ENCODE peak calls at places on chromosome 2, in six cellular contexts. G, D, S, N, T and V are unnamed samples. For H3K9me3 and H3K4me1, the result is how much of the 10 kb centered on the place peaks cover.

GRCh38 chr2:144362401-144362800 is 157.5 kb downstream of the ZEB2 start:
- DNase-seq in T (no peak), N (no peak), G (no peak), S (peak), D (no peak), V (no peak)

GRCh38 chr2:37189452-37190153 is 1.1 kb upstream of the SULT6B1 start:
- DNase-seq in T (no peak), N (no peak), G (no peak), D (no peak), S (peak), V (peak)

GRCh38 chr2:161576421-161576820 is 47.8 kb upstream of the SLC4A10 start:
- DNase-seq in S (no peak), T (no peak), G (no peak), N (no peak), D (no peak), V (peak)

GRCh38 chr2:142462291-142462690 is 331.5 kb upstream of the LRP1B start:
- DNase-seq in T (no peak), S (no peak), G (no peak), N (no peak), D (no peak), V (no peak)

GRCh38 chr2:24913896-24914295 is 6.1 kb downstream of the ADCY3 start:
- DNase-seq in N (no peak), G (no peak), D (no peak), S (no peak), T (no peak), V (no peak)

GRCh38 chr2:23361185-23361584 is 23.8 kb upstream of the KLHL29 start:
- DNase-seq in S (peak), G (no peak), T (no peak), D (no peak), N (no peak), V (no peak)

GRCh38 chr2:100831831-100832230 is 11.9 kb downstream of the NPAS2 start:
- DNase-seq in N (no peak), D (no peak), G (no peak), S (no peak), T (peak), V (no peak)

GRCh38 chr2:160613466-160614153 is 120.0 kb upstream of the RBMS1 start:
- DNase-seq in G (no peak), S (peak), T (no peak), D (no peak), N (no peak), V (no peak)

GRCh38 chr2:173117678-173118077 is 42.0 kb downstream of the MAP3K20 start:
- DNase-seq in N (no peak), D (no peak), S (no peak), G (no peak), T (no peak), V (no peak)

GRCh38 chr2:64704161-64704560 is 50.4 kb upstream of the SERTAD2 start:
- DNase-seq in S (no peak), T (no peak), N (no peak), D (no peak), G (no peak), V (no peak)

GRCh38 chr2:191245869-191246531 is 796 bp downstream of the MYO1B start:
- DNase-seq in D (peak), N (no peak), G (no peak), S (peak), T (peak), V (peak)

GRCh38 chr2:69535739-69536374 is 98.6 kb upstream of the NFU1 start:
- DNase-seq in D (no peak), T (no peak), S (no peak), N (no peak), G (no peak), V (no peak)

GRCh38 chr2:134216152-134216829 is 37.6 kb upstream of the MGAT5 start:
- DNase-seq in N (no peak), D (no peak), G (no peak), S (no peak), T (no peak), V (no peak)

GRCh38 chr2:143796051-143796450 is 666.8 kb downstream of the ARHGAP15 start:
- DNase-seq in T (no peak), D (no peak), N (no peak), S (no peak), G (no peak), V (peak)

GRCh38 chr2:239251971-239252370 is 148.8 kb downstream of the HDAC4 start:
- DNase-seq in N (no peak), S (no peak), G (no peak), D (no peak), T (no peak), V (no peak)

GRCh38 chr2:95700554-95700953 is 108.8 kb downstream of the TRIM43 start:
- DNase-seq in T (no peak), S (no peak), D (no peak), N (no peak), G (no peak), V (no peak)

GRCh38 chr2:149160701-149161217 is 122.3 kb downstream of the LYPD6B start:
- DNase-seq in D (no peak), S (no peak), T (no peak), N (no peak), G (no peak), V (no peak)

GRCh38 chr2:8457092-8457481 is 224.8 kb upstream of the ID2 start:
- DNase-seq in T (no peak), N (no peak), S (no peak), D (peak), G (no peak), V (no peak)

GRCh38 chr2:184049566-184049965 is 548.8 kb upstream of the ZNF804A start:
- DNase-seq in N (no peak), G (no peak), T (no peak), S (no peak), D (no peak), V (no peak)

GRCh38 chr2:184053326-184053725 is 545.0 kb upstream of the ZNF804A start:
- DNase-seq in S (no peak), N (no peak), G (no peak), D (peak), T (no peak), V (no peak)

GRCh38 chr2:184047536-184047935 is 550.8 kb upstream of the ZNF804A start:
- DNase-seq in D (no peak), N (no peak), T (no peak), S (no peak), G (no peak), V (no peak)
- H3K9me3 ChIP-seq in D (under half), N (under half), T (under half), S (under half), G (under half), V (under half)

DNA sequence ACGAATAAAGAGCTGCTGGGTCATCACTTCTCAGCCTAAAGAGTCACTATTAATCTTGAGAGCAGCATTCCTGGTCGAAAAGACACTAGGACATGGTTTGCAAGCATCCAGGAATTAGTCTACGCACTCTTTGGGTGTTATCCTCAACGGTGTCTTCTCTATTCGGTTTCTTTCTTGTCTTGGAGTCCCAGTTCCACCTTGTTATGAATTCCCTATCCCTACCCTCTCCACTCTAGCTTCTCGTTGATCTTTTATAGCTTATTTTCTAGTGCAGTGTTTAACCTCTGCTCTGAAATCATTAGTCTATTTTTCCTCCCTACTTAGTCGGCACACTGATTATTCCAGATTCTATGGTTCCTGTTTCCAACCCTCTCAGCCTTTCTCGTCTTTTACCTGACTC is 158.1 kb upstream of the LRRTM1 start:
- DNase-seq in T (no peak), S (no peak), D (no peak), G (no peak), N (no peak), V (no peak)
- H3K4me3 ChIP-seq in T (no peak), S (no peak), D (no peak), G (no peak), N (no peak), V (no peak)

DNA sequence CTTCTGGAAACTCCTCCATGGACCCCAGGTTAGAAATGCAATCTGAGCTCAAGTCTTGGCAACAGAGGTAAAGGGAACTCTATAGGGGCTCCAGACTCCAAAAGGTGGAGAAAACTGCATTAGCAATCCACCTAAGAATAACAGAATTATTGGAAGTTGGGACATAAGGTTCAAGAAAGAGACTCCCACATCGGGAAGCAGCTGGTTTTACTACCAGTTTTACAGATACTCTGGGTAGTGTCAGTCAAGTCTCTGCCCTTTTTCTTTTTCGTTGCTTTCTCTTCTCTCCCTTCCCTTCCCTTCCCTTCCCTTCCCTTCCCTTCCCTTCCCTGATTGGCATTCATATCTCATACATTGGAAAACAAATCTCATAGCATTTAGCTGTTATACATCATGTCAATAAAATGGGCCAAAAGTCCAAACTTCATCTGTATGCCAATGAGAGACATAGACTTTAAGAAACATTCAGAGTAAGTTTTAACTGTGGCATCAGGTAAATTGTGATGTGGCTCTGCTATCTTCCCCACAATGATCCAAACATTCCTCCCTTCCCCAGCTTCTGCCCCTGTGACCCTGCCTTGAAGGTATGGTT is 166.7 kb downstream of the KCNE4 start:
- DNase-seq in G (no peak), N (no peak), S (no peak), D (no peak), T (no peak), V (no peak)
- H3K4me1 ChIP-seq in G (under half), N (under half), S (under half), D (under half), T (under half), V (under half)

DNA sequence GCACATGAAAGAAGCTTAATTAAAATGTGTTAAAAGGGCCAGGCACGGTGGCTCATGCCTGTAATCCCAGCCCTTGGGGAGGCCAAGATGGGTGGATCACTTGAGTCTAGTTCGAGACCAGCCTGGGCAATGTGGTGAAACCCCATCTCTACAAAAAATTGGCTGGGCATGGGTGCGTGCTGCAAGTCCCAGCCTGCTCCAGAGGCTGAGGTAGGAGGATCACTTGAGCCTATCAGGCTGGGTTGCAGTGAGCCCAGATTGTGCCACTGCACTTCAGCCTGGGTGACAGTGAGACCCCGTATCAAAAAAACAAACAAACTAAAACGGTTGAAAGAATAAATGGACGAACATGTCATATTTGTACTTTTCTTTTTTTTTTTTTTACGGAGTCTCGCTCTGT is 26.0 kb downstream of the REL start:
- DNase-seq in G (no peak), D (no peak), T (no peak), N (no peak), S (no peak), V (no peak)
- H3K9me3 ChIP-seq in G (under half), D (under half), T (under half), N (under half), S (under half), V (under half)

DNA sequence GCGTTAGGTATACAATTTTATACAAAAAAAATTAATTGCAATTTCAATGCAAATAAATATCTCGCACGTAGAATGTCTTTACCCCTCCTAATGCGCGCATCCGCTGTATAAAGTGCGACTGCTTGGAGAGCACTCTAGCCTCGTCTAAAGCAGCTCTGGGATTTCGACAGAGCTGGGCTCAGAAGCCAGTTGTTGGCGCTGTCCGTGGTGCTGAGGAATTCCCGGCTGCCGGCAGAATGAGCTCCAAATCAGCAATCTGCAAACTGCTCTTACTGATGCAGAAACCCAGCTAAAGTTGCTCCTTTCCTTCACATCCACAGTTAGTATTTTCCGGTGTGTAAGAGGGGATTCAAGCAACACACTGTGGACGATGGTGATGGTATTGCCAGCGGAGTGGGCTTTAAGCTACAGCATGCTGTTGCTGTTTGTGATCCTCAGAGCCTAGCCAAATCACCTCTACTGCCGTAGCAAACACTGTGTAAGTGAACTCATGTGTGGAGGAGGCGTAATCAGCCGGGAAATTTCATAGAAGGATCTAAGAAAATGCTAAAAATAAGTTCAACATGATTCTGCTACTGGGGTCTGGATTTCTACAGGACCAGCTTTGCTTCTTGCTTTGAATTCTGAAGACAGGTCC is at the start of gene VWC2L:
- DNase-seq in T (peak), D (peak), N (peak), S (peak), G (no peak), V (peak)
- H3K4me3 ChIP-seq in T (no peak), D (no peak), N (no peak), S (no peak), G (no peak), V (no peak)

DNA sequence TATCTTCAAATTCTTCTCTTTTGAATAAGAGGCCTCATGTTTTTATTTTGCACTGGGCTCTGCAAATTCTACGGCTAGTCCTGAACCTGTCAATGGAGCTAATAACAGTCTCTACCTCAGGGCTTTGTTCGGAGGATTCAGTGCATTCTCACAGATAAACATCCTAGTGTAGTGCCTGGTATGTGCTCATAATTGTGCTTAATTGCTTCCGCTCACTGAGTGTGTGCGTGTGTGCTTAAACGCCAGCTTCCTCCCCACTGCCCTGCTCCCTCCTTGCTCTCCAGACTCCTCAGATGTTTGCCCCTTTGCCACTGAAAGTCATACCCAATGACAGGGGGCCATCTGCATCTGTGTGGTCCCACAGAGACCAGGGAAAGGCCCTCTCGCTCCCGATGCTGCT is 6.7 kb downstream of the GYPC start:
- DNase-seq in N (no peak), D (no peak), T (no peak), S (no peak), G (no peak), V (no peak)
- H3K4me1 ChIP-seq in N (half or more), D (under half), T (under half), S (under half), G (half or more), V (under half)

GRCh38 chr2:123073956-123074355 is 951.1 kb upstream of the CNTNAP5 start:
- DNase-seq in G (no peak), N (no peak), T (no peak), D (no peak), S (no peak), V (no peak)
- H3K9me3 ChIP-seq in G (under half), N (under half), T (under half), D (under half), S (under half), V (under half)

GRCh38 chr2:207514451-207514850 is 15.3 kb upstream of the CREB1 start:
- DNase-seq in N (no peak), S (no peak), G (no peak), D (no peak), T (no peak), V (no peak)
- H3K4me3 ChIP-seq in N (no peak), S (no peak), G (no peak), D (no peak), T (no peak), V (no peak)

GRCh38 chr2:233354500-233354924 is 218 bp downstream of the DGKD start:
- DNase-seq in N (no peak), D (no peak), G (no peak), T (no peak), S (no peak), V (no peak)

GRCh38 chr2:233353769-233354499 is at the start of gene DGKD:
- DNase-seq in T (peak), S (no peak), G (peak), D (peak), N (no peak), V (peak)

GRCh38 chr2:233354971-233355574 is 779 bp downstream of the DGKD start:
- DNase-seq in N (no peak), G (no peak), S (no peak), T (no peak), D (peak), V (peak)

GRCh38 chr2:233356546-233357308 is 2.4 kb downstream of the DGKD start:
- DNase-seq in G (no peak), D (peak), S (peak), T (no peak), N (no peak), V (no peak)

DNA sequence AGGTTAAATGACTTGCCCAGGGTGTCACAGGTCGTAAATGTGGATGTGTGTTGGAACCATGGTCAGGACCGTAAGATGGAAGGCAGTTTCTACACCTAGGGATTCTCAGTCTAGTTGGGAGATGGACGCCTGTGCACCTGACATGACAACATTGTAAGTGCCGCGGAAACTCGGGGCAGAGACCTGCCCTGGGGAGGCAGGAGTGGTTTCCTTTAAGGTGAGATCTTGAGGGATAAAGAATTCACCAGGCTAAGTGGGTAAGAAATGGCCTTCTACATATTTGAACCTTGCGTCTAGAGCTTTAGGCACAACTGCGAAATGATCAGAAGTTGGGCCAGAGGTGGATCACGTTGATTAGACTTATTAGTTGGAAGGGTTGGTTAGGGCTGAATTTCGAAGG is 1.6 kb downstream of the DGKD start:
- DNase-seq in G (no peak), N (no peak), S (no peak), T (no peak), D (peak), V (no peak)
- H3K4me1 ChIP-seq in G (half or more), N (under half), S (under half), T (under half), D (under half), V (under half)